ENCODE peak calls at places on chromosomes 7 and 10, in six cellular contexts. D is HEK293T, F is substantia nigra, S is Daoy, N is NCI-H69, H is anterior cingulate cortex. R is an unnamed sample.

GRCh38 chr10:6918305-6918704 is 338.2 kb upstream of the PRKCQ start:
- DNase-seq in F (no peak), D (peak), H (peak), S (peak), N (no peak), R (peak)

GRCh38 chr10:124000792-124001201 is 92.6 kb downstream of the CHST15 start:
- DNase-seq in N (no peak), D (no peak), F (no peak), S (peak), H (no peak), R (no peak)

GRCh38 chr10:56745490-56745889 is 384.4 kb upstream of the ZWINT start:
- DNase-seq in S (no peak), H (no peak), N (no peak), D (no peak), F (no peak), R (no peak)

GRCh38 chr7:88357295-88357694 is 50.6 kb upstream of the STEAP4 start:
- DNase-seq in N (peak), F (no peak), S (peak), D (peak), H (no peak), R (no peak)

GRCh38 chr10:59279476-59279875 is 82.9 kb downstream of the FAM13C start:
- DNase-seq in H (no peak), S (no peak), N (peak), D (no peak), F (no peak), R (no peak)

GRCh38 chr10:72954596-72955569 is at the start of gene PLA2G12B:
- DNase-seq in N (peak), S (no peak), H (no peak), D (no peak), F (no peak), R (no peak)

GRCh38 chr7:27423290-27423689 is 180.7 kb downstream of the EVX1 start:
- DNase-seq in D (no peak), H (no peak), F (no peak), S (peak), N (peak), R (no peak)

GRCh38 chr7:78642751-78643150 is 810.7 kb downstream of the MAGI2 start:
- DNase-seq in H (no peak), F (no peak), N (peak), S (no peak), D (no peak), R (no peak)

GRCh38 chr7:150980663-150981062 is 2.5 kb upstream of the KCNH2 start:
- DNase-seq in S (no peak), D (no peak), H (no peak), N (peak), F (no peak), R (peak)

GRCh38 chr10:26832960-26833359 is 27.8 kb downstream of the ABI1 start:
- DNase-seq in N (peak), S (no peak), D (no peak), H (no peak), F (no peak), R (no peak)